ENCODE peak calls at places on chromosome 12, in nine cellular contexts. One of them, this sample, is unnamed.

GRCh38 chr12:575948-576612 is 87.2 kb downstream of the NINJ2 start:
- DNase-seq in WERI-Rb-1: peak; percentile 79
- DNase-seq in CD4-positive, alpha-beta T cell: peak; percentile 89
- DNase-seq in cardiac fibroblast: peak; percentile 66
- DNase-seq in fibroblast of lung: peak; percentile 41
- DNase-seq in small intestine: peak; percentile 72
- DNase-seq in AG20443: peak; percentile 94
- DNase-seq in neural crest cell: peak; percentile 87
- DNase-seq in left cardiac atrium: peak; percentile 84
- DNase-seq in this sample: peak; percentile 98

GRCh38 chr12:102408487-102409297 is 71.7 kb downstream of the IGF1 start:
- DNase-seq in AG20443: no peak
- DNase-seq in left cardiac atrium: no peak
- DNase-seq in fibroblast of lung: no peak
- DNase-seq in small intestine: no peak
- DNase-seq in WERI-Rb-1: no peak
- DNase-seq in CD4-positive, alpha-beta T cell: no peak
- DNase-seq in cardiac fibroblast: no peak
- DNase-seq in neural crest cell: no peak
- DNase-seq in this sample: no peak

GRCh38 chr12:27575780-27576154 is 51.8 kb downstream of the PPFIBP1 start:
- DNase-seq in WERI-Rb-1: no peak
- DNase-seq in small intestine: no peak
- DNase-seq in CD4-positive, alpha-beta T cell: no peak
- DNase-seq in fibroblast of lung: no peak
- DNase-seq in AG20443: no peak
- DNase-seq in neural crest cell: no peak
- DNase-seq in left cardiac atrium: no peak
- DNase-seq in cardiac fibroblast: peak; percentile 42
- DNase-seq in this sample: no peak

GRCh38 chr12:59444932-59445331 is 150.9 kb upstream of the SLC16A7 start:
- DNase-seq in left cardiac atrium: no peak
- DNase-seq in CD4-positive, alpha-beta T cell: no peak
- DNase-seq in cardiac fibroblast: peak; percentile 58
- DNase-seq in small intestine: no peak
- DNase-seq in fibroblast of lung: peak; percentile 14
- DNase-seq in WERI-Rb-1: peak; percentile 8
- DNase-seq in AG20443: no peak
- DNase-seq in neural crest cell: no peak
- DNase-seq in this sample: no peak

GRCh38 chr12:99960312-99960711 is 24.4 kb downstream of the ANKS1B start:
- DNase-seq in left cardiac atrium: no peak
- DNase-seq in AG20443: no peak
- DNase-seq in CD4-positive, alpha-beta T cell: no peak
- DNase-seq in fibroblast of lung: no peak
- DNase-seq in small intestine: no peak
- DNase-seq in neural crest cell: no peak
- DNase-seq in WERI-Rb-1: peak; percentile 33
- DNase-seq in cardiac fibroblast: peak; percentile 19
- DNase-seq in this sample: no peak

GRCh38 chr12:28374556-28374955 is 184.3 kb downstream of the CCDC91 start:
- DNase-seq in fibroblast of lung: peak; percentile 70
- DNase-seq in AG20443: no peak
- DNase-seq in CD4-positive, alpha-beta T cell: no peak
- DNase-seq in small intestine: no peak
- DNase-seq in WERI-Rb-1: no peak
- DNase-seq in left cardiac atrium: no peak
- DNase-seq in neural crest cell: no peak
- DNase-seq in cardiac fibroblast: peak; percentile 56
- DNase-seq in this sample: no peak

GRCh38 chr12:109539508-109539907 is 33.8 kb downstream of the MMAB start:
- DNase-seq in WERI-Rb-1: no peak
- DNase-seq in small intestine: no peak
- DNase-seq in left cardiac atrium: no peak
- DNase-seq in cardiac fibroblast: peak; percentile 30
- DNase-seq in AG20443: peak; percentile 60
- DNase-seq in neural crest cell: no peak
- DNase-seq in CD4-positive, alpha-beta T cell: no peak
- DNase-seq in fibroblast of lung: peak; percentile 45
- DNase-seq in this sample: no peak

GRCh38 chr12:88182431-88182830 is 40.3 kb downstream of the TMTC3 start:
- DNase-seq in CD4-positive, alpha-beta T cell: no peak
- DNase-seq in AG20443: no peak
- DNase-seq in fibroblast of lung: no peak
- DNase-seq in neural crest cell: no peak
- DNase-seq in left cardiac atrium: no peak
- DNase-seq in cardiac fibroblast: no peak
- DNase-seq in WERI-Rb-1: no peak
- DNase-seq in small intestine: no peak
- DNase-seq in this sample: no peak

GRCh38 chr12:49636574-49636973 is 13.2 kb downstream of the PRPF40B start:
- DNase-seq in neural crest cell: no peak
- DNase-seq in CD4-positive, alpha-beta T cell: no peak
- DNase-seq in small intestine: no peak
- DNase-seq in WERI-Rb-1: no peak
- DNase-seq in fibroblast of lung: no peak
- DNase-seq in left cardiac atrium: no peak
- DNase-seq in cardiac fibroblast: no peak
- DNase-seq in AG20443: no peak
- DNase-seq in this sample: no peak

GRCh38 chr12:121095544-121096198 is 37.0 kb upstream of the P2RX7 start:
- DNase-seq in AG20443: peak; percentile 91
- DNase-seq in neural crest cell: peak; percentile 83
- DNase-seq in WERI-Rb-1: peak; percentile 65
- DNase-seq in CD4-positive, alpha-beta T cell: peak; percentile 84
- DNase-seq in left cardiac atrium: peak; percentile 76
- DNase-seq in small intestine: peak; percentile 47
- DNase-seq in fibroblast of lung: peak; percentile 25
- DNase-seq in cardiac fibroblast: peak; percentile 52
- DNase-seq in this sample: peak; percentile 93

GRCh38 chr12:110342157-110342556 is 61.1 kb downstream of the ATP2A2 start:
- DNase-seq in CD4-positive, alpha-beta T cell: no peak
- DNase-seq in WERI-Rb-1: no peak
- DNase-seq in neural crest cell: no peak
- DNase-seq in small intestine: no peak
- DNase-seq in AG20443: no peak
- DNase-seq in fibroblast of lung: no peak
- DNase-seq in left cardiac atrium: no peak
- DNase-seq in cardiac fibroblast: no peak
- DNase-seq in this sample: no peak

GRCh38 chr12:109004022-109004421 is 16.8 kb downstream of the SVOP start:
- DNase-seq in AG20443: no peak
- DNase-seq in fibroblast of lung: no peak
- DNase-seq in WERI-Rb-1: no peak
- DNase-seq in CD4-positive, alpha-beta T cell: no peak
- DNase-seq in small intestine: no peak
- DNase-seq in left cardiac atrium: no peak
- DNase-seq in cardiac fibroblast: no peak
- DNase-seq in neural crest cell: no peak
- DNase-seq in this sample: no peak

GRCh38 chr12:131333136-131333535 is 377.8 kb upstream of the SFSWAP start:
- DNase-seq in left cardiac atrium: no peak
- DNase-seq in WERI-Rb-1: no peak
- DNase-seq in cardiac fibroblast: no peak
- DNase-seq in CD4-positive, alpha-beta T cell: no peak
- DNase-seq in fibroblast of lung: no peak
- DNase-seq in AG20443: no peak
- DNase-seq in neural crest cell: no peak
- DNase-seq in small intestine: no peak
- DNase-seq in this sample: no peak

GRCh38 chr12:98744692-98745091 is 99.6 kb downstream of the APAF1 start:
- DNase-seq in AG20443: peak; percentile 32
- DNase-seq in WERI-Rb-1: no peak
- DNase-seq in cardiac fibroblast: peak; percentile 43
- DNase-seq in fibroblast of lung: no peak
- DNase-seq in left cardiac atrium: peak; percentile 34
- DNase-seq in small intestine: no peak
- DNase-seq in neural crest cell: no peak
- DNase-seq in CD4-positive, alpha-beta T cell: no peak
- DNase-seq in this sample: no peak

GRCh38 chr12:3365416-3366385 is 125.3 kb upstream of the PRMT8 start:
- DNase-seq in cardiac fibroblast: no peak
- DNase-seq in CD4-positive, alpha-beta T cell: no peak
- DNase-seq in small intestine: no peak
- DNase-seq in left cardiac atrium: peak; percentile 42
- DNase-seq in WERI-Rb-1: peak; percentile 57
- DNase-seq in fibroblast of lung: peak; percentile 2
- DNase-seq in AG20443: peak; percentile 50
- DNase-seq in neural crest cell: no peak
- DNase-seq in this sample: peak; percentile 95

This sample was measured in H7.